ENCODE peak calls at places on chromosome 21, in four cellular contexts. One of them, this sample, is unnamed.

GRCh38 chr21:46634966-46635323 is 529 bp upstream of the PRMT2 start:
- DNase-seq in AG09309: peak
- DNase-seq in PC-9: no peak
- DNase-seq in fibroblast of mammary gland: peak
- DNase-seq in this sample: no peak

GRCh38 chr21:38261851-38262250 is 5.1 kb downstream of the KCNJ15 start:
- DNase-seq in AG09309: no peak
- DNase-seq in PC-9: no peak
- DNase-seq in fibroblast of mammary gland: peak
- DNase-seq in this sample: no peak

GRCh38 chr21:42868196-42868595 is 11.1 kb downstream of the WDR4 start:
- DNase-seq in AG09309: no peak
- DNase-seq in PC-9: no peak
- DNase-seq in fibroblast of mammary gland: no peak
- DNase-seq in this sample: no peak

GRCh38 chr21:32727478-32727727 is 410 bp downstream of the SYNJ1 start:
- DNase-seq in AG09309: no peak
- DNase-seq in PC-9: no peak
- DNase-seq in fibroblast of mammary gland: no peak
- DNase-seq in this sample: no peak

GRCh38 chr21:36155603-36156338 is 853 bp upstream of the DOP1B start:
- DNase-seq in AG09309: no peak
- DNase-seq in PC-9: peak
- DNase-seq in fibroblast of mammary gland: no peak
- DNase-seq in this sample: no peak

GRCh38 chr21:15752763-15753407 is 23.1 kb downstream of the USP25 start:
- DNase-seq in AG09309: no peak
- DNase-seq in PC-9: no peak
- DNase-seq in fibroblast of mammary gland: no peak
- DNase-seq in this sample: peak

GRCh38 chr21:15966651-15967050 is 236.9 kb downstream of the USP25 start:
- DNase-seq in AG09309: no peak
- DNase-seq in PC-9: no peak
- DNase-seq in fibroblast of mammary gland: no peak
- DNase-seq in this sample: no peak

GRCh38 chr21:42387843-42388242 is 8.0 kb downstream of the TMPRSS3 start:
- DNase-seq in AG09309: no peak
- DNase-seq in PC-9: no peak
- DNase-seq in fibroblast of mammary gland: no peak
- DNase-seq in this sample: no peak

GRCh38 chr21:31514598-31514997 is 144.9 kb upstream of the SOD1 start:
- DNase-seq in AG09309: no peak
- DNase-seq in PC-9: no peak
- DNase-seq in fibroblast of mammary gland: no peak
- DNase-seq in this sample: no peak

GRCh38 chr21:26443867-26444266 is 129.2 kb downstream of the CYYR1 start:
- DNase-seq in AG09309: no peak
- DNase-seq in PC-9: no peak
- DNase-seq in fibroblast of mammary gland: peak
- DNase-seq in this sample: no peak

GRCh38 chr21:42515708-42516502 is 2.3 kb downstream of the SLC37A1 start:
- DNase-seq in AG09309: no peak
- DNase-seq in PC-9: peak
- DNase-seq in fibroblast of mammary gland: no peak
- DNase-seq in this sample: no peak

GRCh38 chr21:38751379-38752050 is 54.2 kb upstream of the ETS2 start:
- DNase-seq in AG09309: no peak
- DNase-seq in PC-9: no peak
- DNase-seq in fibroblast of mammary gland: no peak
- DNase-seq in this sample: no peak

GRCh38 chr21:25298512-25299491 is 308.5 kb downstream of the MRPL39 start:
- DNase-seq in AG09309: no peak
- DNase-seq in PC-9: no peak
- DNase-seq in fibroblast of mammary gland: peak
- DNase-seq in this sample: no peak

GRCh38 chr21:38229260-38229877 is 27.4 kb upstream of the KCNJ15 start:
- DNase-seq in AG09309: no peak
- DNase-seq in PC-9: no peak
- DNase-seq in fibroblast of mammary gland: peak
- DNase-seq in this sample: no peak

GRCh38 chr21:46109251-46110221 is 11.6 kb downstream of the COL6A2 start:
- DNase-seq in AG09309: no peak
- DNase-seq in PC-9: no peak
- DNase-seq in fibroblast of mammary gland: peak
- DNase-seq in this sample: no peak

GRCh38 chr21:44911066-44911383 is 9.7 kb downstream of the ITGB2 start:
- DNase-seq in AG09309: no peak
- DNase-seq in PC-9: no peak
- DNase-seq in fibroblast of mammary gland: no peak
- DNase-seq in this sample: no peak

GRCh38 chr21:44909719-44910118 is 11.0 kb downstream of the ITGB2 start:
- DNase-seq in AG09309: no peak
- DNase-seq in PC-9: no peak
- DNase-seq in fibroblast of mammary gland: no peak
- DNase-seq in this sample: no peak

GRCh38 chr21:44910229-44911065 is 10.3 kb downstream of the ITGB2 start:
- DNase-seq in AG09309: no peak
- DNase-seq in PC-9: no peak
- DNase-seq in fibroblast of mammary gland: no peak
- DNase-seq in this sample: no peak

GRCh38 chr21:44912158-44912473 is 8.6 kb downstream of the ITGB2 start:
- DNase-seq in AG09309: no peak
- DNase-seq in PC-9: no peak
- DNase-seq in fibroblast of mammary gland: no peak
- DNase-seq in this sample: no peak

GRCh38 chr21:44911384-44912157 is 9.1 kb downstream of the ITGB2 start:
- DNase-seq in AG09309: no peak
- DNase-seq in PC-9: peak
- DNase-seq in fibroblast of mammary gland: no peak
- DNase-seq in this sample: peak
- H3K4me3 ChIP-seq in AG09309: no peak
- H3K4me3 ChIP-seq in PC-9: no peak
- H3K4me3 ChIP-seq in fibroblast of mammary gland: no peak
- H3K4me3 ChIP-seq in this sample: no peak

GRCh38 chr21:14308234-14308633 is 74.7 kb downstream of the HSPA13 start:
- DNase-seq in AG09309: no peak
- DNase-seq in PC-9: no peak
- DNase-seq in fibroblast of mammary gland: no peak
- DNase-seq in this sample: no peak

GRCh38 chr21:14303731-14304488 is 79.0 kb downstream of the HSPA13 start:
- DNase-seq in AG09309: no peak
- DNase-seq in PC-9: no peak
- DNase-seq in fibroblast of mammary gland: no peak
- DNase-seq in this sample: no peak

GRCh38 chr21:14306143-14306907 is 76.6 kb downstream of the HSPA13 start:
- DNase-seq in AG09309: no peak
- DNase-seq in PC-9: no peak
- DNase-seq in fibroblast of mammary gland: peak
- DNase-seq in this sample: no peak
- TF ChIP-seq CTCF in AG09309: no peak
- TF ChIP-seq CTCF in PC-9: peak
- TF ChIP-seq CTCF in fibroblast of mammary gland: peak
- TF ChIP-seq CTCF in this sample: peak

GRCh38 chr21:33949516-33950424 is 34.2 kb upstream of the ATP5PO start:
- DNase-seq in AG09309: no peak
- DNase-seq in PC-9: no peak
- DNase-seq in fibroblast of mammary gland: no peak
- DNase-seq in this sample: no peak
- H3K4me3 ChIP-seq in AG09309: no peak
- H3K4me3 ChIP-seq in PC-9: no peak
- H3K4me3 ChIP-seq in fibroblast of mammary gland: no peak
- H3K4me3 ChIP-seq in this sample: no peak

DNA sequence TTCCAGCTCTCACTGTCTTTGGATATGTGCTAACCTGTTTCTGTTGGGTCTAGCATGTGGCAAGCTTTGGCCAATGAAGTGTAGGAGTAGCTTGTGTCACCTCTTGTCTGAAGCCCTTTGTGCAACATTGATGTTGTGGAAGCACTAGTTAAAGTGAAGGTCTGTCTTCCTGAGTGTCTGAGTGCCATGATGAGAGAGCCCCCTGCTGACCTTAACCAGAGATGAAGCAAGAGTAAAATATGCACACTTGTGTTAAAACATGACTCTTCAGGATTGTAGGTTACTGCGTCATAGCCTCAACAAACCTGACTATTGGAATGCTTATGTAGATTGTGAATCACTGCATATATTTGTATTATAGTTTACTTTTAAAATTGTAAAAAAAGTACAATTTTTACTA is 103.7 kb downstream of the NCAM2 start:
- DNase-seq in AG09309: no peak
- DNase-seq in PC-9: no peak
- DNase-seq in fibroblast of mammary gland: peak
- DNase-seq in this sample: no peak
- TF ChIP-seq CTCF in AG09309: no peak
- TF ChIP-seq CTCF in PC-9: no peak
- TF ChIP-seq CTCF in fibroblast of mammary gland: peak
- TF ChIP-seq CTCF in this sample: peak

GRCh38 chr21:44354775-44355771 is 1.7 kb downstream of the TRPM2 start:
- DNase-seq in AG09309: no peak
- DNase-seq in PC-9: no peak
- DNase-seq in fibroblast of mammary gland: no peak
- DNase-seq in this sample: no peak

GRCh38 chr21:44352253-44352860 is 1.1 kb upstream of the TRPM2 start:
- DNase-seq in AG09309: no peak
- DNase-seq in PC-9: no peak
- DNase-seq in fibroblast of mammary gland: no peak
- DNase-seq in this sample: no peak

GRCh38 chr21:44353200-44353970 is at the start of gene TRPM2:
- DNase-seq in AG09309: no peak
- DNase-seq in PC-9: no peak
- DNase-seq in fibroblast of mammary gland: peak
- DNase-seq in this sample: no peak

GRCh38 chr21:44351535-44352252 is 1.7 kb upstream of the TRPM2 start:
- DNase-seq in AG09309: no peak
- DNase-seq in PC-9: no peak
- DNase-seq in fibroblast of mammary gland: no peak
- DNase-seq in this sample: no peak

DNA sequence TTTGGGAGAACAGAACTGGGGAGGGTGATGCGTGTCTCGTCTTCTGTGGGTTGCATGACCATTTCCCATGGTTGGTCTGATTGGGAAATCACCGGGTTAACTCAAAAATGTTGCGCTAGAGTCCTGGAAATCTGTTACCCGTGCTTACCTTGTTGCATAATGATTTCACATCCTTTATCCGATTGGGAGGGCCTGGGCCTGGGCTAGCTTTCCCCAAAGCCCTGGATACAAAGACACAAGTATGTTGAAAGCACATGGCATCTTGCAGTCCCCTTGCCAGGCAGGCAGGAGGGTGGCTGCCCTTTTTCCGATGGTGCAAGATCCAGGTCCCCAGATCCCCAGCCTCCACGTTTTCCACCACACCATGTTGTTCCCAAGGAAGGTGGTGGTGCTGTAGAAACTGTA is 582 bp downstream of the TRPM2 start:
- DNase-seq in AG09309: no peak
- DNase-seq in PC-9: no peak
- DNase-seq in fibroblast of mammary gland: no peak
- DNase-seq in this sample: no peak
- H3K4me3 ChIP-seq in AG09309: no peak
- H3K4me3 ChIP-seq in PC-9: no peak
- H3K4me3 ChIP-seq in fibroblast of mammary gland: no peak
- H3K4me3 ChIP-seq in this sample: no peak

GRCh38 chr21:37220433-37220980 is 46.6 kb downstream of the VPS26C start:
- DNase-seq in AG09309: no peak
- DNase-seq in PC-9: no peak
- DNase-seq in fibroblast of mammary gland: peak
- DNase-seq in this sample: no peak
- TF ChIP-seq CTCF in AG09309: peak
- TF ChIP-seq CTCF in PC-9: no peak
- TF ChIP-seq CTCF in fibroblast of mammary gland: peak
- TF ChIP-seq CTCF in this sample: no peak